ENCODE peak calls at places on chromosomes 11 and 22, in six cellular contexts. P is GM12865; O is stimulated activated CD4-positive, alpha-beta T cell treated with anti-CD3 and anti-CD28 coated beads, TNF-alpha, amount 100 ng/mL, for 1 hour; L is cardiac fibroblast; Z is hippocampal formation; M is DMS53. E is an unnamed sample.

GRCh38 chr11:116371146-116371545 is 401.6 kb downstream of the BUD13 start:
- DNase-seq in L (no peak), O (no peak), M (no peak), Z (no peak), P (no peak), E (no peak)

GRCh38 chr11:17256512-17256911 is 20.0 kb upstream of the NUCB2 start:
- DNase-seq in M (no peak), O (no peak), L (peak; percentile 98), Z (no peak), P (no peak), E (no peak)

GRCh38 chr11:91230647-91231046 is 994.0 kb upstream of the FAT3 start:
- DNase-seq in L (no peak), Z (no peak), M (peak; percentile 52), P (no peak), O (no peak), E (no peak)

GRCh38 chr11:92222701-92223100 is 1.9 kb upstream of the FAT3 start:
- DNase-seq in L (no peak), P (no peak), Z (no peak), O (no peak), M (peak; percentile 41), E (no peak)

GRCh38 chr11:115884800-115885445 is 380.7 kb upstream of the CADM1 start:
- DNase-seq in Z (no peak), M (no peak), P (no peak), L (no peak), O (no peak), E (no peak)

GRCh38 chr22:18056161-18056666 is 21.6 kb upstream of the PEX26 start:
- DNase-seq in M (peak; percentile 81), P (peak; percentile 28), O (no peak), Z (peak; percentile 90), L (peak; percentile 63), E (no peak)

GRCh38 chr22:49353185-49353584 is 474.5 kb downstream of the BRD1 start:
- DNase-seq in O (no peak), M (no peak), P (no peak), L (no peak), Z (no peak), E (no peak)

GRCh38 chr11:62842171-62842717 is 2.9 kb upstream of the WDR74 start:
- DNase-seq in Z (peak; percentile 56), O (no peak), M (peak; percentile 71), P (peak; percentile 71), L (no peak), E (no peak)

GRCh38 chr22:39994566-39995345 is at the start of gene FAM83F:
- DNase-seq in Z (no peak), L (no peak), M (peak; percentile 92), O (no peak), P (no peak), E (no peak)

GRCh38 chr11:114135737-114136151 is 76.2 kb downstream of the ZBTB16 start:
- DNase-seq in L (peak; percentile 83), Z (no peak), M (no peak), P (no peak), O (no peak), E (no peak)

GRCh38 chr11:119370486-119371046 is 10.9 kb downstream of the USP2 start:
- DNase-seq in P (peak; percentile 59), O (no peak), M (no peak), Z (no peak), L (no peak), E (no peak)

GRCh38 chr11:110176366-110177056 is 83.3 kb downstream of the ZC3H12C start:
- DNase-seq in Z (no peak), P (no peak), L (peak; percentile 51), M (no peak), O (no peak), E (no peak)

GRCh38 chr11:14973621-14974020 is 1.5 kb upstream of the CALCA start:
- DNase-seq in Z (no peak), M (peak; percentile 97), P (peak; percentile 41), O (no peak), L (peak; percentile 15), E (no peak)